ENCODE peak calls at places on chromosomes 7 and 10, in seven cellular contexts. C is iPS-NIHi11; A is esophagus squamous epithelium; V is stimulated activated CD8-positive, alpha-beta memory T cell treated with anti-CD3 and anti-CD28 coated beads, Interleukin-2, amount 100 ng/mL, for 48 hours; U is tibial artery; R is EL; K is T-helper 17 cell. H is an unnamed sample.

GRCh38 chr10:48306870-48307531 is 524 bp downstream of the MAPK8 start:
- DNase-seq in R (peak; percentile 52), U (peak; percentile 79), A (no peak), K (peak; percentile 79), V (peak; percentile 41), C (peak; percentile 79), H (no peak)

GRCh38 chr7:37341033-37341630 is 107.5 kb downstream of the ELMO1 start:
- DNase-seq in R (no peak), C (no peak), U (no peak), A (no peak), K (no peak), V (no peak), H (no peak)

GRCh38 chr7:47553309-47553708 is 28.6 kb downstream of the TNS3 start:
- DNase-seq in A (no peak), U (no peak), C (no peak), R (no peak), K (no peak), V (no peak), H (no peak)

GRCh38 chr7:82572195-82572880 is 128.8 kb upstream of the CACNA2D1 start:
- DNase-seq in R (peak; percentile 88), C (peak; percentile 86), V (peak; percentile 51), U (peak; percentile 88), K (peak; percentile 13), A (no peak), H (peak; percentile 63)

GRCh38 chr7:128270799-128271411 is 29.8 kb downstream of the LEP start:
- DNase-seq in V (no peak), C (no peak), R (no peak), U (no peak), K (no peak), A (no peak), H (no peak)

GRCh38 chr10:52864459-52865106 is 92.0 kb upstream of the MBL2 start:
- DNase-seq in R (peak; percentile 90), V (no peak), C (peak; percentile 70), U (no peak), K (no peak), A (no peak), H (no peak)

GRCh38 chr7:82542665-82543064 is 99.1 kb upstream of the CACNA2D1 start:
- DNase-seq in U (no peak), R (peak; percentile 80), C (no peak), A (no peak), V (no peak), K (no peak), H (no peak)

GRCh38 chr7:138667535-138667934 is 33.6 kb downstream of the SVOPL start:
- DNase-seq in R (no peak), V (no peak), A (no peak), C (no peak), K (no peak), U (no peak), H (no peak)

GRCh38 chr10:93475871-93476270 is 6.3 kb downstream of the MYOF start:
- DNase-seq in K (no peak), A (no peak), R (peak; percentile 89), C (no peak), V (no peak), U (no peak), H (no peak)

GRCh38 chr7:142939226-142939910 is at the start of gene LLCFC1:
- DNase-seq in U (no peak), K (no peak), R (no peak), A (no peak), C (peak; percentile 88), V (no peak), H (no peak)

GRCh38 chr10:9900765-9901164 is 1116.9 kb upstream of the CELF2 start:
- DNase-seq in C (no peak), K (no peak), R (no peak), A (no peak), U (no peak), V (no peak), H (no peak)

GRCh38 chr7:114931656-114932011 is 9.7 kb downstream of the MDFIC start:
- DNase-seq in A (no peak), C (no peak), U (no peak), R (no peak), V (no peak), K (no peak), H (no peak)

H was measured in AG09319.